ENCODE peak calls at places on chromosome 17, in seven cellular contexts. B is breast epithelium, K is K562, Q is ELR, H is uterus, V is SW480, I is fibroblast of pulmonary artery. Z is an unnamed sample.

GRCh38 chr17:50909765-50910661 is 43.9 kb upstream of the TOB1 start:
- DNase-seq in H (no peak), K (no peak), B (peak), V (no peak), Q (no peak), I (no peak), Z (no peak)

GRCh38 chr17:76088041-76088867 is 9.3 kb downstream of the ZACN start:
- DNase-seq in V (no peak), I (no peak), Q (no peak), H (no peak), B (no peak), K (no peak), Z (no peak)

GRCh38 chr17:8018436-8018835 is 16.0 kb downstream of the GUCY2D start:
- DNase-seq in K (no peak), B (no peak), I (no peak), H (no peak), Q (no peak), V (no peak), Z (no peak)

GRCh38 chr17:43568506-43569082 is 22.5 kb upstream of the ETV4 start:
- DNase-seq in Q (no peak), I (no peak), H (no peak), B (no peak), V (no peak), K (no peak), Z (no peak)

GRCh38 chr17:74335529-74336062 is 9.6 kb downstream of the KIF19 start:
- DNase-seq in H (no peak), Q (no peak), I (no peak), V (no peak), B (no peak), K (no peak), Z (no peak)

GRCh38 chr17:31492880-31493655 is 101.6 kb downstream of the RAB11FIP4 start:
- DNase-seq in H (no peak), K (peak), Q (no peak), V (no peak), B (no peak), I (no peak), Z (no peak)

GRCh38 chr17:77690271-77691161 is 268.0 kb upstream of the TNRC6C start:
- DNase-seq in Q (no peak), V (no peak), I (no peak), K (no peak), B (peak), H (no peak), Z (no peak)

GRCh38 chr17:60559995-60560859 is 34.2 kb upstream of the APPBP2 start:
- DNase-seq in B (no peak), Q (no peak), V (no peak), I (no peak), H (no peak), K (no peak), Z (no peak)

GRCh38 chr17:27381007-27381501 is 75.2 kb upstream of the KSR1 start:
- DNase-seq in Q (peak), K (peak), V (peak), B (peak), I (peak), H (peak), Z (no peak)

GRCh38 chr17:56778898-56779297 is 54.8 kb downstream of the C17orf67 start:
- DNase-seq in B (no peak), Q (no peak), K (no peak), V (no peak), H (no peak), I (no peak), Z (no peak)

GRCh38 chr17:81039096-81039495 is 4.1 kb downstream of the BAIAP2 start:
- DNase-seq in K (peak), B (no peak), V (no peak), H (no peak), I (no peak), Q (no peak), Z (no peak)

GRCh38 chr17:13864551-13864950 is 204.8 kb upstream of the COX10 start:
- DNase-seq in H (no peak), Q (peak), I (peak), B (no peak), K (no peak), V (no peak), Z (no peak)

GRCh38 chr17:38532451-38532850 is 73.3 kb downstream of the SRCIN1 start:
- DNase-seq in H (no peak), B (no peak), K (no peak), I (no peak), Q (no peak), V (no peak), Z (no peak)

GRCh38 chr17:71613996-71614395 is 506.8 kb upstream of the SOX9 start:
- DNase-seq in V (no peak), B (no peak), H (no peak), Q (no peak), I (no peak), K (no peak), Z (no peak)

GRCh38 chr17:81302324-81302723 is 7.2 kb upstream of the SLC38A10 start:
- DNase-seq in V (no peak), H (no peak), B (no peak), Q (no peak), I (no peak), K (no peak), Z (no peak)

GRCh38 chr17:47982645-47983440 is 11.9 kb downstream of the CDK5RAP3 start:
- DNase-seq in H (no peak), V (no peak), K (no peak), I (no peak), Q (no peak), B (no peak), Z (no peak)

GRCh38 chr17:50950002-50950877 is 84.1 kb upstream of the TOB1 start:
- DNase-seq in B (peak), H (peak), K (peak), I (peak), V (peak), Q (peak), Z (peak)

GRCh38 chr17:2943971-2944370 is 119.4 kb downstream of the OR1D5 start:
- DNase-seq in K (no peak), V (no peak), H (no peak), B (no peak), Q (no peak), I (peak), Z (no peak)

GRCh38 chr17:83067718-83068261 is 11.6 kb upstream of the METRNL start:
- DNase-seq in K (no peak), Q (peak), V (no peak), H (no peak), B (no peak), I (no peak), Z (no peak)

Z was measured in AG04450.